ENCODE peak calls at places on chromosomes 7 and 10, in four cellular contexts. F is GM23248, I is astrocyte of the cerebellum, Q is hepatocyte. C is an unnamed sample.

GRCh38 chr7:156191090-156191489 is 378.8 kb upstream of the SHH start:
- DNase-seq in F (no peak), I (no peak), Q (no peak), C (no peak)

GRCh38 chr10:98194633-98195032 is 60.2 kb downstream of the R3HCC1L start:
- DNase-seq in F (no peak), I (no peak), Q (no peak), C (no peak)

GRCh38 chr7:114343949-114344708 is 70.5 kb upstream of the FOXP2 start:
- DNase-seq in F (no peak), I (no peak), Q (no peak), C (no peak)

GRCh38 chr7:132428247-132428919 is 147.9 kb downstream of the PLXNA4 start:
- DNase-seq in F (no peak), I (no peak), Q (no peak), C (no peak)

GRCh38 chr7:73518470-73518869 is 3.6 kb downstream of the BAZ1B start:
- DNase-seq in F (no peak), I (no peak), Q (no peak), C (no peak)

GRCh38 chr10:29392376-29393021 is 103.6 kb downstream of the LYZL1 start:
- DNase-seq in F (peak), I (no peak), Q (peak), C (no peak)

GRCh38 chr7:158588085-158588877 is 658 bp upstream of the PTPRN2 start:
- DNase-seq in F (no peak), I (no peak), Q (peak), C (no peak)

GRCh38 chr10:24862586-24862985 is 89.8 kb downstream of the PRTFDC1 start:
- DNase-seq in F (no peak), I (no peak), Q (no peak), C (no peak)

GRCh38 chr10:62562795-62563194 is 188.6 kb downstream of the ZNF365 start:
- DNase-seq in F (no peak), I (no peak), Q (no peak), C (no peak)

GRCh38 chr10:92420554-92421275 is 129.7 kb downstream of the MARCHF5 start:
- DNase-seq in F (peak), I (no peak), Q (no peak), C (no peak)

GRCh38 chr10:5549462-5550249 is 24.9 kb downstream of the CALML3 start:
- DNase-seq in F (no peak), I (no peak), Q (no peak), C (no peak)

GRCh38 chr7:31796375-31796774 is 109.4 kb downstream of the PPP1R17 start:
- DNase-seq in F (peak), I (no peak), Q (no peak), C (no peak)

GRCh38 chr7:22894585-22894984 is 71.9 kb upstream of the TOMM7 start:
- DNase-seq in F (no peak), I (no peak), Q (no peak), C (no peak)

GRCh38 chr10:30151581-30152389 is 92.4 kb upstream of the JCAD start:
- DNase-seq in F (peak), I (peak), Q (peak), C (peak)

GRCh38 chr10:122550427-122550826 is 10.1 kb upstream of the DMBT1 start:
- DNase-seq in F (no peak), I (no peak), Q (no peak), C (no peak)

DNA sequence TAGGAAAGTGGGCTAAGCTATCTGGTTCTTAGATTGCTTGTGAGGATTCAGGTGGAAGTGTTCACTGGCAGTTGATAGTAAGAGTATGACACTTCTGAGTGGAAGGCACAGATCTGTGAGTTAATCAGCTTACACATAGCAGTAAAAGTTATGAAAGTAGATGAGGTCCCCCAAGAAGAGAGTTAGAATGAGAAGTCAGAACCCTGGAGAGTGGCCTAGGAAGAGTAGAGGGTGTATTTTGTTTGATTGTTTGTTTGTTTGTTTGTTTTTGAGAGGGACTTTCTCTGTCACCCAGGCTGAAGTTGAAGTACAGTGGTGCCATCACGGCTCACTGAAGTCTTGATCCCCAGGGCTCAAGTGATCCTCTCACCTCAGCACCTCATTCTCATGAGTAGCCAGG is 44.1 kb downstream of the SP4 start:
- DNase-seq in F (no peak), I (no peak), Q (no peak), C (no peak)
- H3K4me3 ChIP-seq in F (no peak), I (no peak), Q (no peak), C (no peak)

GRCh38 chr7:128361463-128362441 is at the start of gene PRRT4:
- DNase-seq in F (peak), I (no peak), Q (peak), C (no peak)

GRCh38 chr7:128358233-128358632 is 3.3 kb downstream of the PRRT4 start:
- DNase-seq in F (peak), I (no peak), Q (no peak), C (no peak)

GRCh38 chr7:128359336-128359735 is 2.2 kb downstream of the PRRT4 start:
- DNase-seq in F (no peak), I (no peak), Q (no peak), C (no peak)

GRCh38 chr7:128357366-128357662 is 4.2 kb downstream of the PRRT4 start:
- DNase-seq in F (no peak), I (no peak), Q (no peak), C (no peak)

DNA sequence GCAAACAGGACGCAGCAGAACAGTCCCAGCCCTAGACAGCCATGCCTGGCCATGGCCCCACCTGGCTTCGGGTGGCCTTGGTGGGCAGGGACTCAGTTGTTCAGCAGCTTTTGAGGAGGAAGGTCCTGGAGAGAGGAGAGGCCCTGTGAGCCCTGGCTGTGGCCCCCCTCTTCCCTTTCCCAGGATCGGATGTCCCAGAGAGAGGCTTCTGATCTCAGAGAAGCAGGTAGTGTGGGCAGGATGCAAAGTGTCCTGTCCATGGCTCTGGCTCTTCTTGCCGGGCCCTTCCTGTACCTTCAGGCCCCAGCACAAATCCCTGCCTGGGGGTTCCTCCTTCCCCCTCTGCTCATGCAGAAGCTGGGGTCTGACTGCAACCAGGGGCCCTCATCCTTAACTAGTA is 1.6 kb downstream of the PRRT4 start:
- DNase-seq in F (no peak), I (no peak), Q (no peak), C (no peak)
- H3K4me3 ChIP-seq in F (no peak), I (no peak), Q (no peak), C (no peak)

GRCh38 chr7:4707980-4708411 is 25.9 kb downstream of the FOXK1 start:
- DNase-seq in F (no peak), I (no peak), Q (no peak), C (no peak)

GRCh38 chr7:4707134-4707651 is 25.1 kb downstream of the FOXK1 start:
- DNase-seq in F (peak), I (no peak), Q (no peak), C (no peak)

GRCh38 chr7:4703532-4703931 is 21.4 kb downstream of the FOXK1 start:
- DNase-seq in F (no peak), I (no peak), Q (no peak), C (no peak)

GRCh38 chr7:4709187-4709586 is 27.1 kb downstream of the FOXK1 start:
- DNase-seq in F (no peak), I (no peak), Q (no peak), C (no peak)

DNA sequence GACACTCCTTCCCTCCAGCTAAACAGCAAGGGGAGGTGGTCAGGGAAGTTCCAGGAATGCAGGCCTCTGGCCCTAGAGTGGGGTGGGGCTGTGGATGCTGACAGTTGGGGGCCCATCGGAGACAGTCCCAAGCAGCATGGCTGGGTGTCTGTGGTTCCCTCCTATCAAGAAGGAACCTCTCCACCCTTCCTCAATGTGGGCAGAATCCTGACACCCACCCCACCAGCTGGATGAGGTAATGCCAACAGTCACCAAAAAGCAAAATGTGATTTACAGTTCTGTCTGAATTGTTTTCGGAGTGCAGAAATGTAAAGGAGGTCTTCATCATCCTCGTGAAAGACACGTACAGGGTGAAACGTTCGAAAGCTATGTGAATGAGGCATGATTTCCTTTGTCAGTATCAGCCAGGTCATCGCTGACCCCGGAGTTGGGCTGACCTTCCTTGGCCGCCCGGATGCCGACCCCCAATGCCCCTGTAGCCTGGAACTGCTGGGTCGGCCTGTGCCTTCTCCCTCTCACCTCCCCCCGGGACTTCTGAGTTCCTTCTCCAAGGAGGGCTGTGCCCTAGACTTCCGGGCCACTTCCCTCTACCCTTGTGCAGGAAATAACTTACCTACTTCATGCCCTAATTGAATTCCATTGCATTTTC is 24.4 kb downstream of the FOXK1 start:
- DNase-seq in F (peak), I (no peak), Q (no peak), C (no peak)
- H3K4me3 ChIP-seq in F (peak), I (no peak), Q (no peak), C (no peak)

GRCh38 chr7:128878226-128879105 is 15.8 kb downstream of the ATP6V1F start:
- DNase-seq in F (no peak), I (no peak), Q (no peak), C (no peak)

GRCh38 chr7:128879939-128880746 is 17.5 kb downstream of the ATP6V1F start:
- DNase-seq in F (peak), I (no peak), Q (peak), C (no peak)

GRCh38 chr7:128880791-128881457 is 18.3 kb downstream of the ATP6V1F start:
- DNase-seq in F (no peak), I (no peak), Q (no peak), C (no peak)

GRCh38 chr7:128877756-128878120 is 15.1 kb downstream of the ATP6V1F start:
- DNase-seq in F (no peak), I (no peak), Q (no peak), C (no peak)

DNA sequence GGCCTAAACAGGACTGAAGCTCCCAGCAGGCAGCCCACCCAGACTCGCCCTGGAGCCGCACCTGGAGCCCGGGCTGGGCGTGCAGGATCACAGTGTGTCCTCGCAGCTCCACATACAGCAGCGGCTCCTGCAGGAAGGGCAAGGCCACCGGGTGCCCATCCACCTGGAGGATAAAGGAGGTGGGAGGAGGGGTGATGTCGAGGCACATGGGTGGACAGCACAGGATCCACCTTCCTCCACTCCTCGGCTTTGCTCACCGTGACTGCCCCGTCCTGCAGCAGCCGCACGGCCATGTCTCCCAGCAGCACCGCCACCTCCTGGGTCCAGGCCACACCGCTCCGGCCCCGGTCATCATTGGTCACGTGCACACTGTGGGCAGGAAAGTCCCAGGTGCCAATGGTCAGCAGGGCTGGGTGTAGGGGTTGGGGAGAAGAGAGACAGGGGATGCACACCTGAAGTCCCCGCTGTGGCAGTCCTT is 16.8 kb downstream of the ATP6V1F start:
- DNase-seq in F (no peak), I (no peak), Q (no peak), C (no peak)
- H3K4me3 ChIP-seq in F (no peak), I (no peak), Q (no peak), C (no peak)

GRCh38 chr10:118595598-118596425 is at the start of gene PRLHR:
- DNase-seq in F (peak), I (peak), Q (peak), C (no peak)

GRCh38 chr10:118592675-118593330 is 2.6 kb downstream of the PRLHR start:
- DNase-seq in F (no peak), I (no peak), Q (no peak), C (no peak)

GRCh38 chr10:118596426-118597124 is 1.1 kb upstream of the PRLHR start:
- DNase-seq in F (no peak), I (no peak), Q (no peak), C (no peak)

GRCh38 chr10:118594392-118595063 is 920 bp downstream of the PRLHR start:
- DNase-seq in F (peak), I (peak), Q (peak), C (no peak)

DNA sequence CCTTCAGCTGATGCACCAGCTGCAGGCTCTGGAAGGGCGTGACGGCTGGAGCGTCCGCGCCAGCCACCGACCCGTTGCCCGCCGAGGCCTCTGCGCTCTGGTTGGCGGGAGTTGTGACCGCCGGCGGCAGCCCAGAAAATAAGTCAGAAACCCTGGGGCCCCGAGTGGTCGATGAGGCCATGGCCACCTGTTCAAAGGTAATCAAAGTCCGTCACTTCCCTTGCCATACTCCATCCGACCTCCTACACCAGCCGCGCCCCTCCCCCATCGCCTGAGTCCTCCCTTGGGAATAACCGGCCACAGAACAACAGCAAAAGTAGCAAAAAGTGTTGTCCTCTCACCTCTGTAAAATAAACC is 406 bp downstream of the PRLHR start:
- DNase-seq in F (no peak), I (no peak), Q (no peak), C (no peak)
- H3K4me3 ChIP-seq in F (no peak), I (no peak), Q (no peak), C (no peak)

DNA sequence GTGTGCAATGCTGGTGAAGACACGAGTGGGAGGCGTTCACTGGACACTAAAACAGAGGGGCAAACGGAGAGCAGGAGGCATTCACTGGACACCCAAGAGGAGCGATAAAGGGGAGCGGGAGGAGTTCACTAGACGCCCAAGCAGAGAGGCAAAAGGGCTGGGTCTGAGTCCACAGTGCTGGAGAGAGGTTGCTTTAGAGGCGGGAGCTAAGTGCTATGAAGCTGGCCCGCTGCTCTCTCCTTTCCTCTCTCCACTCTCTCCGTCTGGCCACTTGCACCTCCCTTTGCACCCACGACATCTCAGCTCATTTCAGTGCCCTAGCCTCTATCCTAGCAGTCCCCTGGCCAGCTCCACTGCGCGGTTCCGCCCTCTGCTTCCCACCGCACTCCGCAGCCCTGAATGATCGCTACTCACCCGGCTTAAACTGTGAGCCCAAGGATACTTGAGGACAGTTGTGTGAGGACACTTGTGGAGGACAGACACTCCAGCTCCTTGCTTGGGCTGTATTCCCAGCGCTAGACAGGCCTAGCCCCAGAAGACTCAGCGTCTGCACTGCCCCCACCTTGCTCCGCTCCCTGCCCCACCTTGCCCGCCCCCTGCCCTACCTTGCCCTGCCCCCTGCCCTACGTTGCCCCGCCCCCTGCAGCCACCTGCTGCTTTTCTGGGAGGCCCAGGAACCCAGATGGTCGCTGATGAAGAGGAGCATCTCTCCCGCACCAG is 78.8 kb upstream of the CPXM2 start:
- DNase-seq in F (peak), I (no peak), Q (no peak), C (no peak)
- H3K4me3 ChIP-seq in F (no peak), I (no peak), Q (no peak), C (no peak)

GRCh38 chr7:50781894-50782293 is 802 bp downstream of the GRB10 start:
- DNase-seq in F (no peak), I (no peak), Q (no peak), C (no peak)
- H3K4me3 ChIP-seq in F (peak), I (peak), Q (no peak), C (peak)

GRCh38 chr10:71975891-71976725 is 11.9 kb downstream of the CHST3 start:
- DNase-seq in F (peak), I (no peak), Q (no peak), C (no peak)
- H3K4me3 ChIP-seq in F (peak), I (no peak), Q (no peak), C (no peak)

GRCh38 chr10:80131499-80131901 is 1.0 kb upstream of the PLAC9 start:
- DNase-seq in F (peak), I (no peak), Q (no peak), C (no peak)
- H3K4me3 ChIP-seq in F (peak), I (no peak), Q (no peak), C (no peak)

DNA sequence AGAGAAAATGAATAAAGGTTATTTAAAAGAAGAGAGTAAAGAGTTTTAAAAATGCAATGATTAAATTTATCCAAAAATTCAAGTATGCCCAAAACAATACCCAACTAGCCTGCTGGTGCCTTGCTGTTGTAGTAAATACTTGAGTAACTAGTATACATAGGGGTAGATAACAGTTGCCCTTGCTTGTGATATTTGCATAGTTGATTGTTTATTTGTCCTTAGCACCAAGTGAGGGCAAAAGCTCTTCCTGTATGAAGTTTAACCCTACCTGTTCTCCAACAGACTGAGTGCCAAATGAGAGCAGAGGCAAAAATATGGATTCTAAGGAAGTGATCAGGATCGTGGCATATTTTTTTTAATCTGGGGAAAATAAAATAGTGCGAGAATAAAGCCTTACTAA is 85.0 kb downstream of the PTN start:
- DNase-seq in F (no peak), I (no peak), Q (no peak), C (no peak)
- H3K4me3 ChIP-seq in F (no peak), I (no peak), Q (no peak), C (no peak)